ENCODE peak calls at places on chromosomes 13 and 19, in seven cellular contexts. G, Y, U, C, W, D and N are unnamed samples.

GRCh38 chr19:1992759-1993260 is 22.7 kb downstream of the BTBD2 start:
- DNase-seq in G (peak; percentile 16), Y (no peak), U (peak; percentile 67), C (no peak), W (no peak), D (no peak), N (no peak)

GRCh38 chr13:43196171-43196611 is 172.8 kb downstream of the DNAJC15 start:
- DNase-seq in G (no peak), Y (peak; percentile 49), U (peak; percentile 74), C (no peak), W (no peak), D (peak; percentile 41), N (no peak)

GRCh38 chr13:36395280-36395679 is 37.0 kb upstream of the CCNA1 start:
- DNase-seq in G (peak; percentile 11), Y (no peak), U (no peak), C (peak; percentile 47), W (no peak), D (no peak), N (no peak)

GRCh38 chr19:5579286-5579685 is 11.5 kb upstream of the TINCR start:
- DNase-seq in G (no peak), Y (no peak), U (no peak), C (no peak), W (no peak), D (no peak), N (no peak)

GRCh38 chr13:100710176-100710575 is 35.6 kb upstream of the TMTC4 start:
- DNase-seq in G (no peak), Y (no peak), U (no peak), C (no peak), W (no peak), D (no peak), N (no peak)

GRCh38 chr13:40119852-40120251 is 464.4 kb downstream of the COG6 start:
- DNase-seq in G (no peak), Y (no peak), U (no peak), C (no peak), W (no peak), D (no peak), N (no peak)

GRCh38 chr13:111903143-111903542 is 163.8 kb upstream of the SOX1 start:
- DNase-seq in G (no peak), Y (no peak), U (no peak), C (no peak), W (no peak), D (no peak), N (no peak)

GRCh38 chr19:9883764-9884163 is 48.6 kb downstream of the PIN1 start:
- DNase-seq in G (no peak), Y (no peak), U (no peak), C (peak; percentile 50), W (no peak), D (no peak), N (no peak)

GRCh38 chr13:84962849-84963248 is 836.4 kb downstream of the SLITRK6 start:
- DNase-seq in G (no peak), Y (no peak), U (no peak), C (no peak), W (no peak), D (no peak), N (no peak)

GRCh38 chr19:33723512-33723911 is 73.2 kb upstream of the KCTD15 start:
- DNase-seq in G (no peak), Y (no peak), U (no peak), C (no peak), W (no peak), D (no peak), N (no peak)

GRCh38 chr19:6723738-6724137 is 3.3 kb upstream of the C3 start:
- DNase-seq in G (no peak), Y (no peak), U (no peak), C (no peak), W (no peak), D (no peak), N (no peak)

GRCh38 chr13:80441968-80442367 is 101.0 kb upstream of the SPRY2 start:
- DNase-seq in G (no peak), Y (no peak), U (no peak), C (no peak), W (no peak), D (no peak), N (no peak)

GRCh38 chr19:8831832-8832131 is 322 bp downstream of the ZNF558 start:
- DNase-seq in G (no peak), Y (no peak), U (no peak), C (peak; percentile 11), W (no peak), D (no peak), N (no peak)

GRCh38 chr13:30006246-30006645 is 155.8 kb upstream of the UBL3 start:
- DNase-seq in G (peak; percentile 7), Y (no peak), U (no peak), C (no peak), W (no peak), D (no peak), N (no peak)

GRCh38 chr19:40217921-40218890 is at the start of gene TTC9B:
- DNase-seq in G (peak; percentile 27), Y (no peak), U (peak; percentile 44), C (no peak), W (no peak), D (no peak), N (no peak)

GRCh38 chr13:44434441-44435141 is 61.0 kb downstream of the SERP2 start:
- DNase-seq in G (no peak), Y (no peak), U (no peak), C (no peak), W (no peak), D (no peak), N (no peak)

GRCh38 chr13:67134322-67135129 is 95.6 kb downstream of the PCDH9 start:
- DNase-seq in G (peak; percentile 0), Y (no peak), U (no peak), C (no peak), W (no peak), D (no peak), N (no peak)

GRCh38 chr19:49676136-49676689 is 858 bp upstream of the PRMT1 start:
- DNase-seq in G (no peak), Y (peak; percentile 88), U (peak; percentile 84), C (peak; percentile 96), W (no peak), D (peak; percentile 86), N (no peak)

GRCh38 chr19:44820648-44821609 is 12.0 kb downstream of the BCAM start:
- DNase-seq in G (no peak), Y (peak; percentile 68), U (no peak), C (no peak), W (no peak), D (peak; percentile 79), N (peak; percentile 93)

GRCh38 chr19:51364200-51365106 is 1.7 kb downstream of the ETFB start:
- DNase-seq in G (no peak), Y (no peak), U (no peak), C (peak; percentile 38), W (no peak), D (no peak), N (no peak)

GRCh38 chr13:56773148-56773547 is 367.6 kb upstream of the PRR20A start:
- DNase-seq in G (no peak), Y (no peak), U (no peak), C (no peak), W (no peak), D (no peak), N (no peak)

GRCh38 chr19:6172074-6172863 is 36.8 kb downstream of the ACSBG2 start:
- DNase-seq in G (no peak), Y (no peak), U (no peak), C (no peak), W (no peak), D (no peak), N (peak; percentile 27)

GRCh38 chr19:18156268-18156667 is 3.3 kb downstream of the PIK3R2 start:
- DNase-seq in G (no peak), Y (no peak), U (no peak), C (no peak), W (no peak), D (no peak), N (no peak)

GRCh38 chr19:2198317-2198716 is 34.6 kb downstream of the DOT1L start:
- DNase-seq in G (no peak), Y (no peak), U (no peak), C (no peak), W (no peak), D (no peak), N (no peak)

GRCh38 chr13:30673669-30674521 is 56.2 kb downstream of the USPL1 start:
- DNase-seq in G (peak; percentile 92), Y (peak; percentile 90), U (peak; percentile 95), C (peak; percentile 66), W (no peak), D (peak; percentile 85), N (peak; percentile 79)

DNA sequence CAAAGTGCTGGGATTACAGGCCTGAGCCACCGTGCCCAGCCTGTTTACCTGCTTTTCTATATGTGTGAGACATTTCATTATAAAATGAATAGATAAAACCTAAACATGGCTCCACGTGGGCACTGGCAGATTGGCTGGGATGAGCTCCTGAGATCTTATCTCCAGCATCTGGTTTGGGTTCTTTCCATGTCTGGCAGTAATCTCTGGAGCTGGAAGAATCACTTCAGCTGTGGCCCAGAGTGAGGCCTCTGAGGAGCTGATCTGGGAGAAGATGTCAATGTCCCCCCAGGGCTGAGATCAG is 5.5 kb upstream of the SULT2A1 start:
- DNase-seq in G (no peak), Y (no peak), U (peak; percentile 25), C (no peak), W (no peak), D (no peak), N (no peak)
- H3K4me1 ChIP-seq in G (no peaks in the 10 kb centered on the region), Y (peaks cover 1% of the 10 kb centered on the region), U (peaks cover 4% of the 10 kb centered on the region), C (no peaks in the 10 kb centered on the region), W (no peaks in the 10 kb centered on the region), D (no peaks in the 10 kb centered on the region), N (no peaks in the 10 kb centered on the region)

DNA sequence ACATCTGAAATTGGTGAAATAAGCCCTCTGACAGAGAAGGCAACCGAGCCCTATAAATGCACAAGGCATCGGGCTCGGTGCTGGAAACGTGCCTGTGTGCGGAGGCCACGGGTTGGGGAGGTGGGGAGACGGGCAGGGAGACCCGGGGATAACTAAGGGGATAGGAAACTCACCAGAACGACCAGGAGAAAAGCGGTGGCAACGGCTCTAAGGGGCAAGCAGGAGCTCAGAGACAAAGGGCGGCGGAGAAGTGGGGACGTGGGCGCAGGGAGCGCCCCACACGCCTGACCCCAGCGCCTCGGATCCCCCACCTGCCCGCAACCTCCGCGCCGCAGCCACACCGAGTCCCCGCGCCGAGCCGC is 547 bp downstream of the SLC1A6 start:
- DNase-seq in G (no peak), Y (no peak), U (no peak), C (no peak), W (no peak), D (no peak), N (no peak)
- H3K27me3 ChIP-seq in G (peaks cover 22% of the 10 kb centered on the region), Y (no peaks in the 10 kb centered on the region), U (peaks cover 42% of the 10 kb centered on the region), C (peaks cover 36% of the 10 kb centered on the region), W (no peaks in the 10 kb centered on the region), D (peaks cover 89% of the 10 kb centered on the region), N (no peaks in the 10 kb centered on the region)

GRCh38 chr19:53875602-53876340 is 6.2 kb upstream of the PRKCG start:
- DNase-seq in G (no peak), Y (no peak), U (no peak), C (no peak), W (no peak), D (no peak), N (no peak)
- H3K4me1 ChIP-seq in G (peaks cover 38% of the 10 kb centered on the region), Y (no peaks in the 10 kb centered on the region), U (no peaks in the 10 kb centered on the region), C (no peaks in the 10 kb centered on the region), W (no peaks in the 10 kb centered on the region), D (peaks cover 49% of the 10 kb centered on the region), N (peaks cover 31% of the 10 kb centered on the region)

DNA sequence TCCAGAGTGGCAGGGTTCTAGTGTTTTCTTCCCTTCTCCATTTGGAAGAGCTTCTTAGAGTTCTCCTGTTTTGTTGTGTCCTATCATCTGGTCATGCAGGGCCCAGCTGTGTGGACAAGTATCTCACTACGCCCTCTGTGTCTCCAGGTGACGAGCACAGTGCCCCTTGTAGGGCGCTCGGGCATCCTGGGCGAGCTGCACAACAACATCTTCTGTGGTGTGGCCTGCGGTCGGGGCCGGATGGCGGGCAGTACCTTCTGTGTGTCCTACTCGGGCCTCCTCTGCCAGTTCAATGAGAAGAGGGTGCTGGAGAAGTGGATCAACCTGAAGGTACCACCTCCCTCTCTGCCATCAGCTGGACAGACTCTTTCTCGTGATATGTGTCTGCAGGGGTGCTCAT is 13.0 kb downstream of the WDR62 start:
- DNase-seq in G (no peak), Y (no peak), U (no peak), C (no peak), W (no peak), D (no peak), N (no peak)
- H3K27me3 ChIP-seq in G (no peaks in the 10 kb centered on the region), Y (no peaks in the 10 kb centered on the region), U (no peaks in the 10 kb centered on the region), C (no peaks in the 10 kb centered on the region), W (no peaks in the 10 kb centered on the region), D (no peaks in the 10 kb centered on the region), N (no peaks in the 10 kb centered on the region)